ENCODE peak calls at places on chromosomes 13 and 19, in eight cellular contexts. X, Y, Z, G, V, N, S and U are unnamed samples.

GRCh38 chr13:95679722-95680121 is 2.8 kb downstream of the DNAJC3 start:
- ATAC-seq in X (no peak), Y (no peak), Z (no peak), G (no peak), V (no peak), N (no peak), S (no peak), U (no peak)

GRCh38 chr13:77554079-77554478 is 18.6 kb downstream of the SCEL start:
- ATAC-seq in X (no peak), Y (no peak), Z (no peak), G (no peak), V (no peak), N (no peak), S (no peak), U (peak)

GRCh38 chr19:4914736-4915501 is 5.6 kb downstream of the UHRF1 start:
- ATAC-seq in X (no peak), Y (no peak), Z (no peak), G (peak), V (peak), N (no peak), S (peak), U (peak)

GRCh38 chr19:30307191-30307974 is 64.8 kb upstream of the ZNF536 start:
- ATAC-seq in X (no peak), Y (no peak), Z (no peak), G (no peak), V (no peak), N (no peak), S (no peak), U (no peak)

GRCh38 chr13:70814684-70815083 is 706.4 kb upstream of the KLHL1 start:
- ATAC-seq in X (no peak), Y (no peak), Z (no peak), G (no peak), V (no peak), N (no peak), S (no peak), U (no peak)

GRCh38 chr19:53947624-53948023 is 15.1 kb upstream of the CACNG8 start:
- ATAC-seq in X (no peak), Y (no peak), Z (no peak), G (no peak), V (no peak), N (no peak), S (no peak), U (no peak)

GRCh38 chr13:33258437-33259193 is 26.9 kb downstream of the STARD13 start:
- ATAC-seq in X (peak), Y (peak), Z (no peak), G (no peak), V (no peak), N (peak), S (no peak), U (no peak)

GRCh38 chr19:30710721-30711120 is 338.5 kb downstream of the ZNF536 start:
- ATAC-seq in X (no peak), Y (no peak), Z (no peak), G (no peak), V (no peak), N (no peak), S (no peak), U (no peak)

GRCh38 chr19:33093420-33094210 is 12.6 kb downstream of the GPATCH1 start:
- ATAC-seq in X (no peak), Y (no peak), Z (no peak), G (no peak), V (no peak), N (no peak), S (no peak), U (no peak)

GRCh38 chr19:43818500-43818899 is 8.6 kb upstream of the ZNF283 start:
- ATAC-seq in X (no peak), Y (no peak), Z (no peak), G (no peak), V (no peak), N (no peak), S (no peak), U (peak)

GRCh38 chr19:5680083-5680436 is 256 bp downstream of the MICOS13 start:
- ATAC-seq in X (peak), Y (peak), Z (peak), G (no peak), V (no peak), N (peak), S (peak), U (peak)

GRCh38 chr19:49427855-49428546 is 2.8 kb downstream of the GFY start:
- ATAC-seq in X (no peak), Y (no peak), Z (peak), G (peak), V (peak), N (no peak), S (peak), U (no peak)

GRCh38 chr19:12990447-12990846 is 4.8 kb upstream of the NFIX start:
- ATAC-seq in X (no peak), Y (no peak), Z (no peak), G (no peak), V (no peak), N (no peak), S (no peak), U (no peak)

GRCh38 chr19:13781547-13781946 is 7.3 kb downstream of the C19orf53 start:
- ATAC-seq in X (peak), Y (peak), Z (peak), G (no peak), V (no peak), N (peak), S (no peak), U (peak)

GRCh38 chr13:113854238-113855011 is 9.5 kb downstream of the GAS6 start:
- ATAC-seq in X (peak), Y (peak), Z (peak), G (peak), V (peak), N (peak), S (peak), U (no peak)

GRCh38 chr19:1065606-1066109 is 1.3 kb upstream of the ARHGAP45 start:
- ATAC-seq in X (peak), Y (no peak), Z (peak), G (no peak), V (no peak), N (no peak), S (no peak), U (peak)

GRCh38 chr13:46615888-46616531 is 63.0 kb downstream of the LRCH1 start:
- ATAC-seq in X (no peak), Y (peak), Z (peak), G (no peak), V (no peak), N (peak), S (no peak), U (no peak)

GRCh38 chr19:48852292-48852691 is 16.0 kb upstream of the HSD17B14 start:
- ATAC-seq in X (no peak), Y (no peak), Z (no peak), G (no peak), V (no peak), N (no peak), S (no peak), U (no peak)

GRCh38 chr13:83297591-83298305 is 584.5 kb downstream of the SLITRK1 start:
- ATAC-seq in X (no peak), Y (no peak), Z (no peak), G (no peak), V (no peak), N (no peak), S (no peak), U (no peak)

GRCh38 chr13:47903836-47904235 is 97.2 kb downstream of the SUCLA2 start:
- ATAC-seq in X (no peak), Y (no peak), Z (no peak), G (no peak), V (no peak), N (no peak), S (no peak), U (no peak)

GRCh38 chr19:1862424-1863307 is 713 bp downstream of the KLF16 start:
- ATAC-seq in X (no peak), Y (no peak), Z (no peak), G (no peak), V (no peak), N (no peak), S (no peak), U (no peak)

GRCh38 chr19:54517483-54517882 is 14.9 kb downstream of the LAIR2 start:
- ATAC-seq in X (no peak), Y (no peak), Z (peak), G (no peak), V (peak), N (no peak), S (no peak), U (peak)

GRCh38 chr19:39372047-39372802 is 18.7 kb downstream of the PAF1 start:
- ATAC-seq in X (peak), Y (peak), Z (peak), G (no peak), V (no peak), N (peak), S (no peak), U (no peak)

GRCh38 chr13:94435604-94436226 is 43.8 kb downstream of the DCT start:
- ATAC-seq in X (peak), Y (no peak), Z (peak), G (peak), V (peak), N (peak), S (peak), U (peak)

GRCh38 chr19:35006342-35006998 is 6.3 kb downstream of the GRAMD1A start:
- ATAC-seq in X (no peak), Y (no peak), Z (peak), G (no peak), V (no peak), N (no peak), S (no peak), U (peak)

GRCh38 chr19:2051771-2052704 is 994 bp upstream of the MKNK2 start:
- ATAC-seq in X (no peak), Y (no peak), Z (no peak), G (peak), V (peak), N (peak), S (peak), U (peak)

GRCh38 chr19:1654178-1654792 is 1.9 kb upstream of the TCF3 start:
- ATAC-seq in X (no peak), Y (no peak), Z (no peak), G (no peak), V (no peak), N (no peak), S (no peak), U (no peak)

GRCh38 chr19:44668985-44669764 is 2.1 kb upstream of the CEACAM19 start:
- ATAC-seq in X (no peak), Y (no peak), Z (no peak), G (no peak), V (no peak), N (no peak), S (peak), U (no peak)

GRCh38 chr13:27110056-27110746 is 61.4 kb downstream of the USP12 start:
- ATAC-seq in X (no peak), Y (no peak), Z (peak), G (no peak), V (no peak), N (no peak), S (no peak), U (no peak)

GRCh38 chr13:46605089-46605488 is 52.1 kb downstream of the LRCH1 start:
- ATAC-seq in X (no peak), Y (no peak), Z (peak), G (no peak), V (no peak), N (no peak), S (no peak), U (peak)

GRCh38 chr19:51064534-51065220 is at the start of gene KLK13:
- ATAC-seq in X (no peak), Y (peak), Z (peak), G (no peak), V (peak), N (peak), S (no peak), U (peak)

GRCh38 chr13:51255556-51255955 is 33.4 kb downstream of the FAM124A start:
- ATAC-seq in X (no peak), Y (no peak), Z (no peak), G (no peak), V (no peak), N (no peak), S (no peak), U (no peak)

GRCh38 chr13:90896022-90896421 is 451.5 kb upstream of the MIR17HG start:
- ATAC-seq in X (no peak), Y (no peak), Z (no peak), G (no peak), V (no peak), N (no peak), S (no peak), U (no peak)

GRCh38 chr19:4007836-4008539 is 452 bp downstream of the PIAS4 start:
- ATAC-seq in X (no peak), Y (no peak), Z (peak), G (peak), V (peak), N (peak), S (peak), U (peak)

GRCh38 chr19:2982983-2983350 is 5.6 kb downstream of the TLE6 start:
- ATAC-seq in X (peak), Y (peak), Z (peak), G (no peak), V (no peak), N (peak), S (no peak), U (peak)

GRCh38 chr19:2291185-2291751 is 9.3 kb upstream of the PEAK3 start:
- ATAC-seq in X (no peak), Y (no peak), Z (peak), G (no peak), V (no peak), N (no peak), S (no peak), U (no peak)